ENCODE peak calls at places on chromosomes 2 and 18, in eight cellular contexts. One of them, this sample, is unnamed.

GRCh38 chr2:66698879-66699278 is 264.0 kb downstream of the MEIS1 start:
- DNase-seq in K562: no peak
- DNase-seq in HCT116: no peak
- DNase-seq in astrocyte: no peak
- DNase-seq in neuronal stem cell: no peak
- DNase-seq in IMR-90: no peak
- DNase-seq in fibroblast of lung: no peak
- DNase-seq in PC-3: no peak
- DNase-seq in this sample: no peak

GRCh38 chr18:21064347-21064746 is 47.3 kb downstream of the ROCK1 start:
- DNase-seq in HCT116: no peak
- DNase-seq in PC-3: no peak
- DNase-seq in fibroblast of lung: no peak
- DNase-seq in neuronal stem cell: no peak
- DNase-seq in astrocyte: peak; percentile 56
- DNase-seq in K562: no peak
- DNase-seq in IMR-90: peak; percentile 37
- DNase-seq in this sample: no peak

GRCh38 chr2:196059491-196059960 is 9.1 kb downstream of the DNAH7 start:
- DNase-seq in astrocyte: no peak
- DNase-seq in IMR-90: no peak
- DNase-seq in neuronal stem cell: no peak
- DNase-seq in PC-3: no peak
- DNase-seq in fibroblast of lung: no peak
- DNase-seq in K562: no peak
- DNase-seq in HCT116: no peak
- DNase-seq in this sample: no peak

GRCh38 chr2:221402072-221402471 is 170.0 kb downstream of the EPHA4 start:
- DNase-seq in HCT116: no peak
- DNase-seq in K562: no peak
- DNase-seq in IMR-90: peak; percentile 80
- DNase-seq in astrocyte: peak; percentile 64
- DNase-seq in neuronal stem cell: no peak
- DNase-seq in PC-3: no peak
- DNase-seq in fibroblast of lung: no peak
- DNase-seq in this sample: no peak

GRCh38 chr2:219565130-219566080 is 5.9 kb downstream of the OBSL1 start:
- DNase-seq in neuronal stem cell: no peak
- DNase-seq in astrocyte: no peak
- DNase-seq in HCT116: no peak
- DNase-seq in IMR-90: no peak
- DNase-seq in fibroblast of lung: no peak
- DNase-seq in K562: no peak
- DNase-seq in PC-3: no peak
- DNase-seq in this sample: no peak

GRCh38 chr2:215951558-215951957 is 61.8 kb downstream of the MREG start:
- DNase-seq in IMR-90: no peak
- DNase-seq in HCT116: no peak
- DNase-seq in astrocyte: no peak
- DNase-seq in PC-3: no peak
- DNase-seq in neuronal stem cell: no peak
- DNase-seq in K562: no peak
- DNase-seq in fibroblast of lung: no peak
- DNase-seq in this sample: no peak

GRCh38 chr2:2291500-2292260 is 39.4 kb downstream of the MYT1L start:
- DNase-seq in fibroblast of lung: no peak
- DNase-seq in PC-3: peak; percentile 27
- DNase-seq in K562: no peak
- DNase-seq in IMR-90: no peak
- DNase-seq in HCT116: no peak
- DNase-seq in astrocyte: no peak
- DNase-seq in neuronal stem cell: peak; percentile 49
- DNase-seq in this sample: no peak

GRCh38 chr18:10274327-10274726 is 180.1 kb upstream of the APCDD1 start:
- DNase-seq in neuronal stem cell: no peak
- DNase-seq in astrocyte: peak; percentile 18
- DNase-seq in K562: no peak
- DNase-seq in fibroblast of lung: peak; percentile 22
- DNase-seq in IMR-90: peak; percentile 38
- DNase-seq in HCT116: no peak
- DNase-seq in PC-3: no peak
- DNase-seq in this sample: no peak

GRCh38 chr2:20381457-20381856 is 30.8 kb upstream of the PUM2 start:
- DNase-seq in PC-3: peak; percentile 12
- DNase-seq in neuronal stem cell: no peak
- DNase-seq in IMR-90: peak; percentile 68
- DNase-seq in fibroblast of lung: peak; percentile 78
- DNase-seq in K562: no peak
- DNase-seq in astrocyte: no peak
- DNase-seq in HCT116: no peak
- DNase-seq in this sample: no peak

GRCh38 chr2:109295070-109295780 is 166.2 kb downstream of the SH3RF3 start:
- DNase-seq in IMR-90: no peak
- DNase-seq in PC-3: no peak
- DNase-seq in HCT116: no peak
- DNase-seq in fibroblast of lung: no peak
- DNase-seq in astrocyte: no peak
- DNase-seq in neuronal stem cell: no peak
- DNase-seq in K562: no peak
- DNase-seq in this sample: peak; percentile 23

GRCh38 chr2:7691961-7692656 is 774.9 kb downstream of the RNF144A start:
- DNase-seq in IMR-90: no peak
- DNase-seq in astrocyte: peak; percentile 59
- DNase-seq in K562: no peak
- DNase-seq in fibroblast of lung: no peak
- DNase-seq in HCT116: no peak
- DNase-seq in neuronal stem cell: no peak
- DNase-seq in PC-3: peak; percentile 51
- DNase-seq in this sample: peak; percentile 57

GRCh38 chr18:49098386-49098785 is 147.6 kb upstream of the SMAD7 start:
- DNase-seq in astrocyte: no peak
- DNase-seq in IMR-90: no peak
- DNase-seq in fibroblast of lung: no peak
- DNase-seq in neuronal stem cell: no peak
- DNase-seq in K562: no peak
- DNase-seq in PC-3: no peak
- DNase-seq in HCT116: no peak
- DNase-seq in this sample: no peak

GRCh38 chr2:86563650-86564061 is 413 bp upstream of the CHMP3 start:
- DNase-seq in IMR-90: no peak
- DNase-seq in fibroblast of lung: no peak
- DNase-seq in astrocyte: no peak
- DNase-seq in HCT116: no peak
- DNase-seq in neuronal stem cell: no peak
- DNase-seq in K562: no peak
- DNase-seq in PC-3: no peak
- DNase-seq in this sample: no peak

GRCh38 chr18:46097378-46097852 is 681 bp downstream of the ATP5F1A start:
- DNase-seq in fibroblast of lung: peak; percentile 17
- DNase-seq in IMR-90: no peak
- DNase-seq in PC-3: no peak
- DNase-seq in K562: no peak
- DNase-seq in astrocyte: no peak
- DNase-seq in neuronal stem cell: no peak
- DNase-seq in HCT116: no peak
- DNase-seq in this sample: peak; percentile 35

GRCh38 chr2:65662654-65663432 is 230.4 kb upstream of the SPRED2 start:
- DNase-seq in astrocyte: peak; percentile 99
- DNase-seq in K562: no peak
- DNase-seq in IMR-90: peak; percentile 93
- DNase-seq in PC-3: peak; percentile 93
- DNase-seq in fibroblast of lung: peak; percentile 98
- DNase-seq in HCT116: no peak
- DNase-seq in neuronal stem cell: no peak
- DNase-seq in this sample: no peak

GRCh38 chr2:20052872-20053281 is 1.4 kb upstream of the LAPTM4A start:
- DNase-seq in K562: peak; percentile 83
- DNase-seq in HCT116: peak; percentile 57
- DNase-seq in fibroblast of lung: peak; percentile 92
- DNase-seq in PC-3: peak; percentile 73
- DNase-seq in IMR-90: peak; percentile 83
- DNase-seq in astrocyte: peak; percentile 80
- DNase-seq in neuronal stem cell: no peak
- DNase-seq in this sample: no peak

GRCh38 chr2:2579814-2580213 is 248.7 kb upstream of the MYT1L start:
- DNase-seq in PC-3: no peak
- DNase-seq in astrocyte: no peak
- DNase-seq in fibroblast of lung: no peak
- DNase-seq in IMR-90: no peak
- DNase-seq in K562: no peak
- DNase-seq in HCT116: no peak
- DNase-seq in neuronal stem cell: no peak
- DNase-seq in this sample: no peak

GRCh38 chr2:217099561-217099960 is 239.7 kb upstream of the TNP1 start:
- DNase-seq in IMR-90: no peak
- DNase-seq in astrocyte: no peak
- DNase-seq in HCT116: no peak
- DNase-seq in K562: no peak
- DNase-seq in fibroblast of lung: peak; percentile 70
- DNase-seq in neuronal stem cell: no peak
- DNase-seq in PC-3: no peak
- DNase-seq in this sample: no peak

GRCh38 chr18:3663870-3664512 is 214.0 kb downstream of the TGIF1 start:
- DNase-seq in astrocyte: no peak
- DNase-seq in PC-3: no peak
- DNase-seq in neuronal stem cell: no peak
- DNase-seq in K562: no peak
- DNase-seq in IMR-90: no peak
- DNase-seq in fibroblast of lung: no peak
- DNase-seq in HCT116: no peak
- DNase-seq in this sample: no peak

GRCh38 chr18:27656167-27656778 is 471.2 kb upstream of the CHST9 start:
- DNase-seq in HCT116: no peak
- DNase-seq in IMR-90: no peak
- DNase-seq in fibroblast of lung: no peak
- DNase-seq in PC-3: peak; percentile 60
- DNase-seq in K562: no peak
- DNase-seq in neuronal stem cell: no peak
- DNase-seq in astrocyte: peak; percentile 73
- DNase-seq in this sample: no peak
- H3K9ac ChIP-seq in HCT116: no peak overlapping the region
- H3K9ac ChIP-seq in IMR-90: no peak overlapping the region
- H3K9ac ChIP-seq in fibroblast of lung: no peak overlapping the region
- H3K9ac ChIP-seq in PC-3: no peak overlapping the region
- H3K9ac ChIP-seq in K562: no peak overlapping the region
- H3K9ac ChIP-seq in neuronal stem cell: no peak overlapping the region
- H3K9ac ChIP-seq in astrocyte: peak overlapping the region; percentile 49
- H3K9ac ChIP-seq in this sample: no peak overlapping the region

GRCh38 chr18:8602040-8602439 is 7.2 kb upstream of the RAB12 start:
- DNase-seq in fibroblast of lung: no peak
- DNase-seq in astrocyte: no peak
- DNase-seq in IMR-90: no peak
- DNase-seq in neuronal stem cell: no peak
- DNase-seq in PC-3: no peak
- DNase-seq in HCT116: no peak
- DNase-seq in K562: no peak
- DNase-seq in this sample: no peak

GRCh38 chr18:8601277-8602032 is 7.8 kb upstream of the RAB12 start:
- DNase-seq in HCT116: no peak
- DNase-seq in fibroblast of lung: no peak
- DNase-seq in IMR-90: no peak
- DNase-seq in neuronal stem cell: no peak
- DNase-seq in K562: no peak
- DNase-seq in astrocyte: no peak
- DNase-seq in PC-3: no peak
- DNase-seq in this sample: no peak

GRCh38 chr18:8605974-8606373 is 3.3 kb upstream of the RAB12 start:
- DNase-seq in HCT116: no peak
- DNase-seq in PC-3: no peak
- DNase-seq in K562: no peak
- DNase-seq in astrocyte: no peak
- DNase-seq in neuronal stem cell: no peak
- DNase-seq in fibroblast of lung: no peak
- DNase-seq in IMR-90: no peak
- DNase-seq in this sample: no peak

GRCh38 chr18:8603663-8604520 is 5.3 kb upstream of the RAB12 start:
- DNase-seq in HCT116: no peak
- DNase-seq in neuronal stem cell: no peak
- DNase-seq in PC-3: no peak
- DNase-seq in astrocyte: no peak
- DNase-seq in K562: no peak
- DNase-seq in IMR-90: no peak
- DNase-seq in fibroblast of lung: no peak
- DNase-seq in this sample: no peak

GRCh38 chr18:8602557-8602956 is 6.7 kb upstream of the RAB12 start:
- DNase-seq in fibroblast of lung: no peak
- DNase-seq in K562: no peak
- DNase-seq in PC-3: no peak
- DNase-seq in neuronal stem cell: no peak
- DNase-seq in IMR-90: no peak
- DNase-seq in HCT116: no peak
- DNase-seq in astrocyte: no peak
- DNase-seq in this sample: no peak
- H3K4me2 ChIP-seq in fibroblast of lung: no peak overlapping the region
- H3K4me2 ChIP-seq in K562: no peak overlapping the region
- H3K4me2 ChIP-seq in PC-3: no peak overlapping the region
- H3K4me2 ChIP-seq in neuronal stem cell: no peak overlapping the region
- H3K4me2 ChIP-seq in IMR-90: no peak overlapping the region
- H3K4me2 ChIP-seq in HCT116: no peak overlapping the region
- H3K4me2 ChIP-seq in astrocyte: no peak overlapping the region
- H3K4me2 ChIP-seq in this sample: no peak overlapping the region

DNA sequence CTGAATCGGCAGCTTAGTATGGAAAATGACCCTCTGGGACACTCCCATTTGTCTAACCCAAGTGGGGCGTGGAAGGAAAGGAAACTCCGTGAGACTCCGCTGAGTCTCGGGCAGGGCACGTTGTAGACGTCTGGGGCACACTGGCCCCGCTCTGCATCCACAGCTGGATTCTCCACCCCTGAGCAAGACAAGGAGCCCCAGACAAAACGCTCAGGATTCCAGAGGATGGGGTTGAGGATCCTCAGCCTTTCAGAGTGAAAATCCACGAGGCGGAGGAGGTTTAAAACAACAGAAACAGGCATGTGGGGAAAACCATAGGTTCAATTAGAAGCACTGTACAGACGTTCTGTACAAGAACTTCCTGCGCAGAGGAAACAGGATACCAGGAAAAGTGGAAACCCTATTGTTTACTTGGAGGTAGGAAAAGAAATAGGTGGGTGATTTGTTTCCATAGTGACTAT is 124.9 kb upstream of the ZNF236 start:
- DNase-seq in HCT116: no peak
- DNase-seq in neuronal stem cell: no peak
- DNase-seq in K562: no peak
- DNase-seq in IMR-90: peak; percentile 12
- DNase-seq in astrocyte: peak; percentile 46
- DNase-seq in PC-3: no peak
- DNase-seq in fibroblast of lung: peak; percentile 13
- DNase-seq in this sample: no peak
- H3K9ac ChIP-seq in HCT116: no peak overlapping the region
- H3K9ac ChIP-seq in neuronal stem cell: no peak overlapping the region
- H3K9ac ChIP-seq in K562: no peak overlapping the region
- H3K9ac ChIP-seq in IMR-90: no peak overlapping the region
- H3K9ac ChIP-seq in astrocyte: peak overlapping the region; percentile 62
- H3K9ac ChIP-seq in PC-3: no peak overlapping the region
- H3K9ac ChIP-seq in fibroblast of lung: no peak overlapping the region
- H3K9ac ChIP-seq in this sample: no peak overlapping the region

DNA sequence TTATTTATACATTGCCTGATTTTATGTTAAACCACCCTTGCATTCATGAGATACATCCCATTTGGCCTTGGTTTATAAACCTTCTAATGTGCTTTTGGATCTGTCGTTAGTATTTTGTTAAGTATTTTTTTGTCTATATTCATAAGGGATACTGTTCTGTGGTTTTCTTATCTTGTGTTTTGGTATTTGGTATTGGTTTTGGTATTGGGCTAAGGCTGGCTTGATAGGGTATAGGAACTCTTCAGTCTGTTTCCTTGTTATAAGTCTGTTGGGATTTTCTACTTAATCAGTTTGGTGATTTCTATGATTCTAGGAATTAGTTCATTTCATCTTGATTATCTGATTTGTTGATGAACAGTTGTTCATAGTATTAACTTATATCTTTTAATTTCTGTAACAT is 49.2 kb downstream of the RELCH start:
- DNase-seq in IMR-90: no peak
- DNase-seq in K562: no peak
- DNase-seq in astrocyte: no peak
- DNase-seq in fibroblast of lung: no peak
- DNase-seq in PC-3: no peak
- DNase-seq in neuronal stem cell: no peak
- DNase-seq in HCT116: no peak
- DNase-seq in this sample: no peak
- H3K4me2 ChIP-seq in IMR-90: no peak overlapping the region
- H3K4me2 ChIP-seq in K562: no peak overlapping the region
- H3K4me2 ChIP-seq in astrocyte: no peak overlapping the region
- H3K4me2 ChIP-seq in fibroblast of lung: no peak overlapping the region
- H3K4me2 ChIP-seq in PC-3: no peak overlapping the region
- H3K4me2 ChIP-seq in neuronal stem cell: no peak overlapping the region
- H3K4me2 ChIP-seq in HCT116: no peak overlapping the region
- H3K4me2 ChIP-seq in this sample: no peak overlapping the region

This sample was measured in DND-41.